ENCODE peak calls at places on chromosomes 3 and 15, in ten cellular contexts. M is ELR; R is HS-27A; C is omental fat pad; X is CD8-positive, alpha-beta memory T cell; S is kidney tubule cell; Q is pons; D is GM12865; E is astrocyte; Y is NK-92 treated with Interleukin-12 subunit alpha and Interleukin-12 subunit beta, amount 100 ng/mL, for 24 hours. F is an unnamed sample.

GRCh38 chr15:100997442-100997841 is 78.3 kb downstream of the LRRK1 start:
- DNase-seq in M (no peak), R (no peak), C (no peak), X (no peak), S (no peak), Q (no peak), D (no peak), E (no peak), Y (no peak), F (no peak)

GRCh38 chr15:55744026-55744655 is 1.2 kb upstream of the PRTG start:
- DNase-seq in M (no peak), R (no peak), C (no peak), X (no peak), S (no peak), Q (no peak), D (no peak), E (no peak), Y (no peak), F (no peak)

GRCh38 chr3:43423142-43423541 is 136.8 kb downstream of the SNRK start:
- DNase-seq in M (no peak), R (no peak), C (no peak), X (no peak), S (no peak), Q (no peak), D (no peak), E (peak), Y (no peak), F (no peak)

GRCh38 chr3:16081661-16082060 is 92.8 kb upstream of the GALNT15 start:
- DNase-seq in M (no peak), R (no peak), C (no peak), X (no peak), S (no peak), Q (no peak), D (no peak), E (no peak), Y (no peak), F (no peak)

GRCh38 chr15:80978685-80979084 is 10.9 kb downstream of the MESD start:
- DNase-seq in M (peak), R (no peak), C (no peak), X (no peak), S (peak), Q (no peak), D (no peak), E (peak), Y (no peak), F (no peak)

GRCh38 chr3:172156309-172156998 is 117.1 kb downstream of the FNDC3B start:
- DNase-seq in M (no peak), R (no peak), C (no peak), X (no peak), S (peak), Q (no peak), D (no peak), E (no peak), Y (no peak), F (no peak)

GRCh38 chr3:170716172-170716800 is 130.4 kb upstream of the SLC7A14 start:
- DNase-seq in M (no peak), R (no peak), C (no peak), X (no peak), S (no peak), Q (no peak), D (no peak), E (no peak), Y (no peak), F (no peak)

GRCh38 chr3:50428007-50428633 is 68.8 kb upstream of the TMEM115 start:
- DNase-seq in M (peak), R (no peak), C (no peak), X (peak), S (no peak), Q (no peak), D (no peak), E (no peak), Y (no peak), F (no peak)

GRCh38 chr15:40847225-40847961 is 3.5 kb downstream of the SPINT1 start:
- DNase-seq in M (peak), R (no peak), C (no peak), X (no peak), S (peak), Q (peak), D (peak), E (no peak), Y (no peak), F (peak)

GRCh38 chr15:76163429-76164020 is 103.7 kb downstream of the TMEM266 start:
- DNase-seq in M (no peak), R (no peak), C (no peak), X (no peak), S (no peak), Q (no peak), D (no peak), E (no peak), Y (no peak), F (peak)

GRCh38 chr3:128486692-128487537 is 6.1 kb downstream of the GATA2 start:
- DNase-seq in M (peak), R (no peak), C (no peak), X (no peak), S (peak), Q (no peak), D (no peak), E (no peak), Y (no peak), F (no peak)

GRCh38 chr15:85033148-85033547 is 51.5 kb downstream of the PDE8A start:
- DNase-seq in M (no peak), R (no peak), C (no peak), X (no peak), S (no peak), Q (no peak), D (no peak), E (no peak), Y (no peak), F (no peak)

GRCh38 chr15:77519540-77519939 is 98.9 kb downstream of the HMG20A start:
- DNase-seq in M (no peak), R (no peak), C (no peak), X (no peak), S (no peak), Q (no peak), D (no peak), E (no peak), Y (no peak), F (peak)

GRCh38 chr3:151434151-151434890 is 26.5 kb downstream of the IGSF10 start:
- DNase-seq in M (peak), R (peak), C (no peak), X (no peak), S (peak), Q (no peak), D (no peak), E (peak), Y (no peak), F (no peak)

GRCh38 chr3:149678365-149678948 is 20.6 kb upstream of the WWTR1 start:
- DNase-seq in M (peak), R (no peak), C (no peak), X (no peak), S (peak), Q (no peak), D (no peak), E (no peak), Y (no peak), F (no peak)

GRCh38 chr3:8484409-8485140 is 17.0 kb upstream of the LMCD1 start:
- DNase-seq in M (no peak), R (no peak), C (no peak), X (no peak), S (no peak), Q (no peak), D (no peak), E (no peak), Y (no peak), F (no peak)

GRCh38 chr3:58576716-58577115 is 475 bp downstream of the FAM107A start:
- DNase-seq in M (no peak), R (no peak), C (no peak), X (no peak), S (no peak), Q (no peak), D (no peak), E (no peak), Y (no peak), F (no peak)

GRCh38 chr15:62928242-62928995 is 114.1 kb upstream of the TPM1 start:
- DNase-seq in M (peak), R (peak), C (no peak), X (no peak), S (peak), Q (no peak), D (no peak), E (peak), Y (no peak), F (peak)

GRCh38 chr3:170128259-170128976 is 53.1 kb downstream of the PHC3 start:
- DNase-seq in M (no peak), R (no peak), C (no peak), X (no peak), S (no peak), Q (peak), D (peak), E (no peak), Y (no peak), F (no peak)

GRCh38 chr3:60010778-60011177 is 961.0 kb upstream of the CFAP20DC start:
- DNase-seq in M (no peak), R (no peak), C (no peak), X (peak), S (no peak), Q (no peak), D (peak), E (no peak), Y (peak), F (no peak)

GRCh38 chr3:61080737-61081445 is 170.4 kb downstream of the FHIT start:
- DNase-seq in M (no peak), R (no peak), C (no peak), X (no peak), S (no peak), Q (peak), D (no peak), E (no peak), Y (no peak), F (no peak)

GRCh38 chr15:67838789-67839332 is 984 bp downstream of the RNU6-1 start:
- DNase-seq in M (peak), R (no peak), C (no peak), X (no peak), S (peak), Q (peak), D (no peak), E (no peak), Y (no peak), F (peak)

GRCh38 chr15:58049520-58050227 is 15.8 kb downstream of the ALDH1A2 start:
- DNase-seq in M (no peak), R (no peak), C (no peak), X (no peak), S (no peak), Q (no peak), D (no peak), E (no peak), Y (no peak), F (no peak)

GRCh38 chr15:40097968-40098476 is 10.7 kb downstream of the BMF start:
- DNase-seq in M (no peak), R (no peak), C (no peak), X (no peak), S (no peak), Q (no peak), D (peak), E (no peak), Y (peak), F (no peak)

GRCh38 chr15:60383008-60383694 is 14.6 kb downstream of the ANXA2 start:
- DNase-seq in M (no peak), R (no peak), C (no peak), X (no peak), S (no peak), Q (no peak), D (no peak), E (no peak), Y (no peak), F (no peak)

GRCh38 chr15:89333011-89333860 is 1.4 kb downstream of the POLG start:
- DNase-seq in M (no peak), R (no peak), C (no peak), X (no peak), S (no peak), Q (no peak), D (peak), E (no peak), Y (no peak), F (no peak)

GRCh38 chr3:172257638-172258400 is 190.4 kb downstream of the GHSR start:
- DNase-seq in M (no peak), R (no peak), C (no peak), X (no peak), S (peak), Q (no peak), D (no peak), E (peak), Y (no peak), F (peak)

GRCh38 chr3:36763850-36764703 is at the start of gene DCLK3:
- DNase-seq in M (no peak), R (no peak), C (no peak), X (no peak), S (no peak), Q (no peak), D (no peak), E (no peak), Y (no peak), F (no peak)

GRCh38 chr15:82804575-82804949 is 1.3 kb downstream of the FSD2 start:
- DNase-seq in M (no peak), R (no peak), C (no peak), X (no peak), S (no peak), Q (no peak), D (no peak), E (peak), Y (no peak), F (peak)

GRCh38 chr15:77015651-77016320 is 20.9 kb downstream of the PSTPIP1 start:
- DNase-seq in M (no peak), R (no peak), C (no peak), X (no peak), S (no peak), Q (no peak), D (no peak), E (no peak), Y (peak), F (no peak)

GRCh38 chr15:36501063-36501678 is 78.3 kb upstream of the CDIN1 start:
- DNase-seq in M (peak), R (peak), C (no peak), X (no peak), S (peak), Q (peak), D (peak), E (peak), Y (no peak), F (peak)

GRCh38 chr15:98904466-98905048 is 103.0 kb downstream of the PGPEP1L start:
- DNase-seq in M (peak), R (peak), C (no peak), X (no peak), S (peak), Q (peak), D (peak), E (peak), Y (no peak), F (peak)

GRCh38 chr3:10511809-10512494 is 6.6 kb upstream of the ATP2B2 start:
- DNase-seq in M (peak), R (peak), C (no peak), X (no peak), S (peak), Q (no peak), D (no peak), E (peak), Y (no peak), F (peak)

GRCh38 chr3:194485876-194486539 is 794 bp downstream of the ATP13A3 start:
- DNase-seq in M (peak), R (no peak), C (no peak), X (peak), S (peak), Q (peak), D (peak), E (no peak), Y (peak), F (no peak)

GRCh38 chr15:79952329-79952728 is 18.7 kb downstream of the BCL2A1 start:
- DNase-seq in M (no peak), R (no peak), C (no peak), X (no peak), S (no peak), Q (peak), D (no peak), E (no peak), Y (no peak), F (no peak)

GRCh38 chr15:33089878-33090757 is 104.4 kb downstream of the FMN1 start:
- DNase-seq in M (peak), R (no peak), C (no peak), X (no peak), S (no peak), Q (no peak), D (peak), E (peak), Y (no peak), F (no peak)

GRCh38 chr15:58724471-58724870 is 25.0 kb downstream of the ADAM10 start:
- DNase-seq in M (no peak), R (no peak), C (no peak), X (no peak), S (peak), Q (peak), D (peak), E (peak), Y (no peak), F (no peak)

GRCh38 chr15:79872358-79873017 is 24.3 kb downstream of the MTHFS start:
- DNase-seq in M (peak), R (no peak), C (no peak), X (peak), S (peak), Q (no peak), D (peak), E (peak), Y (no peak), F (no peak)

GRCh38 chr15:88618686-88619085 is 2.5 kb upstream of the AEN start:
- DNase-seq in M (no peak), R (no peak), C (no peak), X (no peak), S (no peak), Q (no peak), D (no peak), E (no peak), Y (no peak), F (no peak)